ENCODE peak calls at places on chromosomes 2 and 18, in six cellular contexts. A is upper lobe of left lung, K is HepG2, I is A549, D is GM12878, Q is K562. E is an unnamed sample.

GRCh38 chr2:88139203-88139702 is 11.4 kb upstream of the FABP1 start:
- ATAC-seq in A (no peak), K (peak; percentile 99), I (no peak), D (no peak), Q (no peak), E (no peak)

GRCh38 chr2:109472331-109473005 is 141.3 kb downstream of the SEPTIN10 start:
- ATAC-seq in A (no peak), K (no peak), I (no peak), D (no peak), Q (no peak), E (no peak)

GRCh38 chr18:57523171-57523956 is 63.1 kb downstream of the FECH start:
- ATAC-seq in A (no peak), K (peak; percentile 31), I (no peak), D (no peak), Q (peak; percentile 57), E (no peak)

GRCh38 chr2:21820271-21820670 is 696.5 kb downstream of the TDRD15 start:
- ATAC-seq in A (no peak), K (no peak), I (no peak), D (no peak), Q (no peak), E (no peak)

GRCh38 chr18:55983433-55983832 is 395.4 kb upstream of the TCF4 start:
- ATAC-seq in A (no peak), K (no peak), I (no peak), D (no peak), Q (no peak), E (no peak)

GRCh38 chr2:58762176-58762781 is 521.2 kb upstream of the FANCL start:
- ATAC-seq in A (no peak), K (peak; percentile 93), I (peak; percentile 93), D (peak; percentile 87), Q (peak; percentile 92), E (no peak)

GRCh38 chr2:47751856-47752414 is 31.0 kb upstream of the MSH6 start:
- ATAC-seq in A (peak; percentile 22), K (peak; percentile 68), I (no peak), D (peak; percentile 6), Q (no peak), E (no peak)

GRCh38 chr2:38146302-38146916 is 70.5 kb upstream of the CYP1B1 start:
- ATAC-seq in A (peak; percentile 53), K (no peak), I (peak; percentile 76), D (peak; percentile 91), Q (peak; percentile 80), E (peak; percentile 63)

GRCh38 chr2:10814571-10815331 is 2.2 kb upstream of the PDIA6 start:
- ATAC-seq in A (no peak), K (peak; percentile 18), I (no peak), D (no peak), Q (no peak), E (no peak)

GRCh38 chr2:69943000-69943840 is 18.2 kb downstream of the ASPRV1 start:
- ATAC-seq in A (peak; percentile 16), K (no peak), I (no peak), D (no peak), Q (no peak), E (no peak)

GRCh38 chr2:48600204-48600813 is 17.3 kb upstream of the GTF2A1L start:
- ATAC-seq in A (no peak), K (peak; percentile 50), I (peak; percentile 43), D (peak; percentile 77), Q (peak; percentile 69), E (no peak)

GRCh38 chr2:162062559-162062958 is 11.5 kb downstream of the DPP4 start:
- ATAC-seq in A (no peak), K (no peak), I (no peak), D (peak; percentile 38), Q (no peak), E (no peak)

GRCh38 chr2:99881901-99882591 is 260.3 kb downstream of the AFF3 start:
- ATAC-seq in A (peak; percentile 51), K (no peak), I (peak; percentile 24), D (no peak), Q (no peak), E (peak; percentile 36)

GRCh38 chr2:162734287-162734686 is 104.3 kb downstream of the KCNH7 start:
- ATAC-seq in A (no peak), K (no peak), I (no peak), D (no peak), Q (no peak), E (no peak)

GRCh38 chr2:222506230-222506934 is 82.0 kb downstream of the SGPP2 start:
- ATAC-seq in A (no peak), K (no peak), I (no peak), D (no peak), Q (no peak), E (no peak)

GRCh38 chr2:121722479-121722878 is 14.2 kb downstream of the NIFK start:
- ATAC-seq in A (no peak), K (peak; percentile 34), I (peak; percentile 90), D (no peak), Q (peak; percentile 74), E (peak; percentile 37)

GRCh38 chr2:19688059-19688458 is 213.7 kb downstream of the TTC32 start:
- ATAC-seq in A (no peak), K (no peak), I (no peak), D (no peak), Q (no peak), E (no peak)

GRCh38 chr2:21067125-21067524 is 23.3 kb upstream of the APOB start:
- ATAC-seq in A (no peak), K (peak; percentile 72), I (no peak), D (no peak), Q (no peak), E (no peak)

GRCh38 chr18:76488190-76488589 is 6.9 kb downstream of the ZNF516 start:
- ATAC-seq in A (no peak), K (no peak), I (no peak), D (no peak), Q (no peak), E (no peak)

GRCh38 chr18:76487782-76488181 is 7.3 kb downstream of the ZNF516 start:
- ATAC-seq in A (no peak), K (no peak), I (no peak), D (no peak), Q (no peak), E (no peak)

GRCh38 chr18:76490701-76491171 is 4.3 kb downstream of the ZNF516 start:
- ATAC-seq in A (no peak), K (no peak), I (no peak), D (peak; percentile 4), Q (no peak), E (no peak)

GRCh38 chr18:76490040-76490439 is 5.0 kb downstream of the ZNF516 start:
- ATAC-seq in A (no peak), K (no peak), I (no peak), D (no peak), Q (no peak), E (no peak)

GRCh38 chr18:76489081-76489480 is 6.0 kb downstream of the ZNF516 start:
- ATAC-seq in A (no peak), K (no peak), I (no peak), D (no peak), Q (no peak), E (no peak)
- H3K27ac ChIP-seq in A (no peak overlapping the region), K (no peak overlapping the region), I (no peak overlapping the region), D (no peak overlapping the region), Q (no peak overlapping the region), E (peak overlapping the region; percentile 94)

GRCh38 chr2:113201496-113202304 is 27.9 kb downstream of the PSD4 start:
- ATAC-seq in A (no peak), K (no peak), I (no peak), D (no peak), Q (no peak), E (no peak)

GRCh38 chr2:113202305-113203216 is 28.8 kb downstream of the PSD4 start:
- ATAC-seq in A (no peak), K (no peak), I (no peak), D (peak; percentile 34), Q (no peak), E (no peak)

GRCh38 chr2:113203217-113203530 is 29.4 kb downstream of the PSD4 start:
- ATAC-seq in A (no peak), K (no peak), I (no peak), D (no peak), Q (no peak), E (no peak)

GRCh38 chr2:113206251-113206650 is 32.5 kb downstream of the PSD4 start:
- ATAC-seq in A (no peak), K (no peak), I (no peak), D (no peak), Q (no peak), E (no peak)

DNA sequence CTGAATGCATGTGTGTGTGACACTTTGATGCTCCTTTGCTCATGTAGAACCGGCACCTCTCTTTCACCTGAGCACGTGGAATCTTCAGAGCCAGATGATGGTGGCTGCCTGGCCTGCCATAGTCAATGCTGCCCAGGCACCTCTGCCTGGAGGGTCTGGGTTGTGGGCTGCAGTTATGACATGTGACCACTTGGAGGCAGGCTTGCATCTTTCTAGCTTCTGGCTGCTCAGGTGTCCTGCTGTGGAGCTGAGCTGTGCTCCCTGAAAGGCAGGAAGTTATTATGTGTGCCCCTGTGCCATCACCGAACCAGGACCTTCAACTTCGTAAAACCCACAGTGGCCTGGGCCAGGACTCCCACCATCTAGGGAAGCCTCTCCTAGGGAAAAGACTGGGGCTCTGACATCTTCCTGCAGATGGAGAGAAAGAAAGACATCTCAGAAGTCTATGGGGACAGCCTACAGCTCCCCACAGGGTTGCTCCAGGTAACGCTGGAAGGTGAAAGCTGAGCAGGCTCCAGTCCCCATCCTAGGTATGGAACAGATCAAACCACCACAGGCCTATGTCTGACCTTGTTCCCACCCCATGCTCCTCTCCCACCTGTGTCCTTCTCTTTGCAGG is 30.2 kb downstream of the PSD4 start:
- ATAC-seq in A (peak; percentile 64), K (peak; percentile 78), I (peak; percentile 71), D (peak; percentile 88), Q (peak; percentile 97), E (peak; percentile 59)
- TF ChIP-seq EP300 in A (no peak), K (no peak), I (no peak), D (no peak), Q (no peak), E (no peak)

DNA sequence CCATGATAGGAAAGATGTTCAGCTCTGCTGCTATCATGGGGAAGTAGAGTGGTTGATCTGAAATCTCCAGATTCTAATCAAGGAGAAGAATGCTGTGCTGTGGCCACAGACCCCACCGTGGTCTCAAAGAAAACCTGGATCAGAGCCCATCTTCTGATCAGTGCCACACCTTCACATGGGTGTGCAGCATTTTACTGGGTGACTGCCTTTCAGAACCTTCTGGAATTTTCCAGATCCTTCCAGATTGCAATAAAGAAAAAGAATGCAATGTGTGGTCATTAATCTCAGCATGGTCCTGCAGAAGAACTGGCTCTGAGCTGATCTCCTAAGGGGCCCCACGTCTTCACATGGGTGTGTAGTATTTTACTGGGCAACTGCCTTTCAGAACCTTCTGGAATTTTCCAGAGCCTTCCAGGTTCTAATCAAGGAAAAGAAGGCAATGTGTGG is 17.1 kb downstream of the MBP start:
- ATAC-seq in A (no peak), K (no peak), I (no peak), D (no peak), Q (no peak), E (no peak)
- H3K27ac ChIP-seq in A (peak overlapping the region; percentile 86), K (peak overlapping the region; percentile 87), I (peak overlapping the region; percentile 92), D (peak overlapping the region; percentile 39), Q (no peak overlapping the region), E (peak overlapping the region; percentile 49)

DNA sequence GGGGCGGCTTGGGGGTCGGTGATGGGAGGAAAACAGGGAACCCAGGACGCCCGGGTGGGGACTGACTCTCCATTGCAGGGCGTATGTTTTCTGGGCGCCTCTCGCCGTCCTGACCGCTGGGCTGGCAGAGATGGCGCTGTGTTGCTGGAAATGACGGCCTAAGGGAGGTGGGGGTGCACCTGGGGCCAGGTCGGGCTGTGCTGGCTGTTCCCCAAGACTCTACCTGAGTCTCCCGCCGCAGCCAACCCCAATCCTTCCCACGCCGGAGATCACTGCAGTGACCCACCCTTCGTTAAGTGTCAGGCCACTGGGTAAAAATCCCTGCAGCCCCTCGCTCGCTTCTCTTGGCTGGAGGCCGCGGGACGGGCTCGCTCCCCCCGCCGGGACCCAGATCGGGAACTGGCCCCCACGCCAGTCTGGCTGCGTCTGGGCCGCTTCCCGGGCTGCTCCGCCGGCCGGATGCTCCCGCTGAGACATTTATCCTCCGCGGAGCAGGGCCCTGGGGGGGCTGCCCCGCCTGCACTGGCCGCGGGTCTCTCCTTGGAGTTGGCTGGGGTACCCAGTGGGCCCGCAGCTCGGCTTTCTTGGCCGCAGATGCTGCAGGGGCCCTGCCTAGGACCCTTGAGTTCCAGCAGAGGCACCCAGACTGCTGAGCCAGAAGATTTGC is 7.8 kb upstream of the ARMC9 start:
- ATAC-seq in A (peak; percentile 83), K (peak; percentile 72), I (peak; percentile 32), D (peak; percentile 33), Q (peak; percentile 55), E (peak; percentile 67)
- TF ChIP-seq EP300 in A (peak; percentile 37), K (no peak), I (no peak), D (no peak), Q (no peak), E (no peak)

E was measured in gastroesophageal sphincter.